ENCODE peak calls at places on chromosome 21, in five cellular contexts. D is stimulated activated CD8-positive, alpha-beta memory T cell treated with anti-CD3 and anti-CD28 coated beads, Interleukin-7, amount 100 ng/mL, for 1 hour; C is SK-MEL-5; H is kidney tubule cell; V is tibial artery. W is an unnamed sample.

GRCh38 chr21:27678511-27678910 is 711.6 kb upstream of the ADAMTS5 start:
- DNase-seq in D (no peak), C (no peak), H (no peak), V (no peak), W (no peak)

GRCh38 chr21:44509539-44509938 is 30.5 kb downstream of the KRTAP10-1 start:
- DNase-seq in D (no peak), C (peak; percentile 56), H (peak; percentile 39), V (no peak), W (peak; percentile 46)

GRCh38 chr21:45698493-45698947 is 55.0 kb downstream of the PCBP3 start:
- DNase-seq in D (no peak), C (no peak), H (peak; percentile 43), V (no peak), W (peak; percentile 64)

GRCh38 chr21:46394819-46395152 is 63.9 kb upstream of the DIP2A start:
- DNase-seq in D (no peak), C (no peak), H (no peak), V (no peak), W (no peak)

GRCh38 chr21:42237161-42237560 is 18.2 kb downstream of the ABCG1 start:
- DNase-seq in D (no peak), C (no peak), H (no peak), V (no peak), W (no peak)

GRCh38 chr21:45248893-45249381 is 38.8 kb downstream of the POFUT2 start:
- DNase-seq in D (no peak), C (no peak), H (peak; percentile 13), V (peak; percentile 85), W (peak; percentile 11)

GRCh38 chr21:14533555-14534400 is 12.3 kb downstream of the SAMSN1 start:
- DNase-seq in D (no peak), C (no peak), H (peak; percentile 59), V (no peak), W (peak; percentile 68)

GRCh38 chr21:38488640-38489282 is 9.5 kb downstream of the ERG start:
- DNase-seq in D (no peak), C (no peak), H (no peak), V (no peak), W (no peak)

GRCh38 chr21:40531016-40531415 is 315.9 kb downstream of the DSCAM start:
- DNase-seq in D (no peak), C (no peak), H (no peak), V (no peak), W (no peak)

GRCh38 chr21:41283211-41283818 is 33.3 kb upstream of the FAM3B start:
- DNase-seq in D (peak; percentile 4), C (peak; percentile 86), H (peak; percentile 76), V (no peak), W (peak; percentile 60)

GRCh38 chr21:39430457-39430856 is 15.1 kb downstream of the LCA5L start:
- DNase-seq in D (no peak), C (no peak), H (peak; percentile 62), V (no peak), W (no peak)

GRCh38 chr21:36791695-36792451 is 93.0 kb downstream of the SIM2 start:
- DNase-seq in D (no peak), C (no peak), H (no peak), V (no peak), W (no peak)

GRCh38 chr21:25639167-25639921 is at the start of gene JAM2:
- DNase-seq in D (peak; percentile 0), C (peak; percentile 3), H (peak; percentile 11), V (peak; percentile 67), W (peak; percentile 41)

GRCh38 chr21:45543710-45544448 is 1.6 kb upstream of the SLC19A1 start:
- DNase-seq in D (no peak), C (no peak), H (no peak), V (peak; percentile 63), W (no peak)

GRCh38 chr21:15449556-15449955 is 280.2 kb upstream of the USP25 start:
- DNase-seq in D (no peak), C (no peak), H (no peak), V (no peak), W (no peak)

GRCh38 chr21:39216290-39216689 is 33.0 kb upstream of the PSMG1 start:
- DNase-seq in D (no peak), C (no peak), H (no peak), V (no peak), W (no peak)

GRCh38 chr21:44653656-44654575 is 543 bp downstream of the KRTAP12-4 start:
- DNase-seq in D (peak; percentile 10), C (no peak), H (no peak), V (no peak), W (no peak)

GRCh38 chr21:44845418-44846200 is 27.7 kb upstream of the SUMO3 start:
- DNase-seq in D (no peak), C (peak; percentile 66), H (peak; percentile 57), V (peak; percentile 79), W (peak; percentile 37)

GRCh38 chr21:44817506-44817880 is 369 bp downstream of the SUMO3 start:
- DNase-seq in D (peak; percentile 87), C (peak; percentile 63), H (peak; percentile 88), V (peak; percentile 95), W (peak; percentile 67)